ENCODE peak calls at places on chromosomes 7 and 10, in nine cellular contexts. U, O, V, D, I, X, Y, Q and A are unnamed samples. For H3K27me3 and H3K4me1, the result is how much of the 10 kb centered on the place peaks cover.

GRCh38 chr10:6092731-6093130 is 3.9 kb downstream of the RBM17 start:
- DNase-seq in Y (no peak), V (no peak), I (no peak), Q (no peak), U (no peak), X (no peak), D (no peak), O (no peak), A (no peak)

GRCh38 chr7:118870187-118870586 is 645.7 kb downstream of the ANKRD7 start:
- DNase-seq in Y (no peak), O (no peak), I (no peak), V (no peak), Q (no peak), D (no peak), X (no peak), U (no peak), A (no peak)

GRCh38 chr7:104686286-104686685 is 327.7 kb upstream of the KMT2E start:
- DNase-seq in Y (no peak), D (no peak), X (no peak), Q (no peak), V (no peak), U (no peak), O (no peak), I (no peak), A (no peak)

GRCh38 chr7:142807855-142808460 is 37.2 kb downstream of the PRSS2 start:
- DNase-seq in U (no peak), Y (no peak), I (no peak), X (no peak), D (no peak), O (no peak), V (no peak), Q (no peak), A (no peak)

GRCh38 chr7:29053105-29053872 is 93.0 kb downstream of the CPVL start:
- DNase-seq in V (no peak), U (no peak), X (no peak), D (no peak), Q (no peak), Y (no peak), I (no peak), O (no peak), A (no peak)

GRCh38 chr10:104488046-104488832 is 134.6 kb downstream of the CFAP58 start:
- DNase-seq in Y (no peak), X (no peak), V (no peak), D (no peak), I (no peak), Q (no peak), U (no peak), O (no peak), A (no peak)

GRCh38 chr7:130160455-130160854 is 44.8 kb downstream of the TMEM209 start:
- DNase-seq in Q (no peak), I (no peak), U (no peak), Y (no peak), O (no peak), D (no peak), V (no peak), X (no peak), A (no peak)

GRCh38 chr7:120064565-120064964 is 208.4 kb upstream of the KCND2 start:
- DNase-seq in Q (no peak), V (no peak), X (no peak), D (no peak), O (no peak), U (no peak), I (no peak), Y (no peak), A (no peak)

GRCh38 chr7:158887594-158887993 is 31.2 kb downstream of the DYNC2I1 start:
- DNase-seq in Y (no peak), D (no peak), U (no peak), I (no peak), X (no peak), V (no peak), Q (no peak), O (no peak), A (no peak)

GRCh38 chr10:96133135-96133534 is 3.0 kb downstream of the ZNF518A start:
- DNase-seq in O (no peak), Y (no peak), V (no peak), Q (no peak), U (no peak), D (no peak), X (no peak), I (no peak), A (no peak)

GRCh38 chr7:38660427-38661099 is 29.4 kb upstream of the AMPH start:
- DNase-seq in V (no peak), X (peak), O (no peak), D (no peak), Y (peak), U (no peak), Q (peak), I (peak), A (no peak)

GRCh38 chr10:114334301-114334700 is 70.0 kb downstream of the AFAP1L2 start:
- DNase-seq in D (no peak), V (no peak), O (no peak), Y (no peak), X (no peak), Q (no peak), I (no peak), U (no peak), A (no peak)

GRCh38 chr7:100764841-100765240 is 31.4 kb downstream of the ZAN start:
- DNase-seq in Q (no peak), U (no peak), D (no peak), I (no peak), V (no peak), O (no peak), X (no peak), Y (no peak), A (no peak)

GRCh38 chr7:116834815-116835533 is 27.4 kb upstream of the CAPZA2 start:
- DNase-seq in X (peak), V (no peak), Y (peak), I (peak), U (no peak), Q (no peak), O (no peak), D (no peak), A (peak)

GRCh38 chr10:126787201-126787600 is 116.7 kb upstream of the C10orf90 start:
- DNase-seq in O (no peak), Y (no peak), I (no peak), D (no peak), Q (no peak), U (no peak), V (no peak), X (no peak), A (no peak)

GRCh38 chr10:133161486-133162051 is 1.6 kb downstream of the KNDC1 start:
- DNase-seq in I (no peak), U (peak), O (no peak), Y (no peak), X (no peak), Q (peak), V (no peak), D (no peak), A (peak)

GRCh38 chr7:75732764-75733630 is 5.7 kb downstream of the HIP1 start:
- DNase-seq in X (no peak), U (no peak), Y (no peak), O (peak), Q (no peak), D (no peak), V (no peak), I (peak), A (no peak)

GRCh38 chr7:4882742-4883351 is 669 bp downstream of the RADIL start:
- DNase-seq in X (no peak), V (no peak), O (no peak), I (no peak), Q (no peak), U (no peak), D (no peak), Y (no peak), A (no peak)

GRCh38 chr7:50362712-50363282 is 58.3 kb downstream of the IKZF1 start:
- DNase-seq in U (no peak), O (no peak), I (no peak), Y (no peak), Q (no peak), V (no peak), D (no peak), X (no peak), A (no peak)

GRCh38 chr10:58382489-58382995 is 2.7 kb upstream of the TFAM start:
- DNase-seq in O (no peak), D (no peak), Y (no peak), X (no peak), U (no peak), I (no peak), V (no peak), Q (no peak), A (no peak)

GRCh38 chr7:538764-539685 is 19.4 kb upstream of the PDGFA start:
- DNase-seq in Y (no peak), X (no peak), O (no peak), V (no peak), D (no peak), U (peak), I (peak), Q (peak), A (no peak)
- H3K27me3 ChIP-seq in Y (under half), X (under half), O (under half), V (under half), D (under half), U (under half), I (under half), Q (under half), A (under half)

GRCh38 chr7:47807756-47808155 is 140.5 kb downstream of the PKD1L1 start:
- DNase-seq in Y (no peak), O (no peak), V (no peak), Q (no peak), X (no peak), D (no peak), U (no peak), I (no peak), A (no peak)
- TF ChIP-seq CTCF in Y (no peak), O (no peak), V (no peak), Q (no peak), X (no peak), D (no peak), U (peak), I (no peak), A (no peak)

GRCh38 chr7:121198502-121198901 is 130.3 kb upstream of the WNT16 start:
- DNase-seq in I (no peak), V (no peak), U (no peak), X (no peak), Y (peak), D (no peak), O (no peak), Q (no peak), A (no peak)
- H3K4me1 ChIP-seq in I (under half), V (under half), U (under half), X (under half), Y (under half), D (under half), O (under half), Q (under half), A (under half)

GRCh38 chr7:149767068-149767467 is 6.3 kb downstream of the ZNF467 start:
- DNase-seq in V (no peak), X (no peak), Y (no peak), O (no peak), I (no peak), Q (no peak), U (no peak), D (no peak), A (no peak)

GRCh38 chr7:149771199-149771636 is 2.2 kb downstream of the ZNF467 start:
- DNase-seq in V (no peak), O (no peak), D (peak), X (no peak), Q (no peak), U (peak), Y (peak), I (peak), A (no peak)

GRCh38 chr7:149769915-149770314 is 3.5 kb downstream of the ZNF467 start:
- DNase-seq in V (no peak), I (no peak), Y (no peak), D (no peak), O (no peak), X (no peak), Q (no peak), U (no peak), A (no peak)

GRCh38 chr7:149770728-149771127 is 2.7 kb downstream of the ZNF467 start:
- DNase-seq in D (no peak), V (no peak), U (no peak), X (no peak), I (no peak), Y (no peak), Q (no peak), O (no peak), A (no peak)

GRCh38 chr7:149768931-149769330 is 4.5 kb downstream of the ZNF467 start:
- DNase-seq in V (no peak), Q (no peak), I (no peak), Y (no peak), O (no peak), D (no peak), U (no peak), X (no peak), A (no peak)
- H3K27me3 ChIP-seq in V (under half), Q (under half), I (half or more), Y (under half), O (under half), D (under half), U (under half), X (under half), A (under half)

DNA sequence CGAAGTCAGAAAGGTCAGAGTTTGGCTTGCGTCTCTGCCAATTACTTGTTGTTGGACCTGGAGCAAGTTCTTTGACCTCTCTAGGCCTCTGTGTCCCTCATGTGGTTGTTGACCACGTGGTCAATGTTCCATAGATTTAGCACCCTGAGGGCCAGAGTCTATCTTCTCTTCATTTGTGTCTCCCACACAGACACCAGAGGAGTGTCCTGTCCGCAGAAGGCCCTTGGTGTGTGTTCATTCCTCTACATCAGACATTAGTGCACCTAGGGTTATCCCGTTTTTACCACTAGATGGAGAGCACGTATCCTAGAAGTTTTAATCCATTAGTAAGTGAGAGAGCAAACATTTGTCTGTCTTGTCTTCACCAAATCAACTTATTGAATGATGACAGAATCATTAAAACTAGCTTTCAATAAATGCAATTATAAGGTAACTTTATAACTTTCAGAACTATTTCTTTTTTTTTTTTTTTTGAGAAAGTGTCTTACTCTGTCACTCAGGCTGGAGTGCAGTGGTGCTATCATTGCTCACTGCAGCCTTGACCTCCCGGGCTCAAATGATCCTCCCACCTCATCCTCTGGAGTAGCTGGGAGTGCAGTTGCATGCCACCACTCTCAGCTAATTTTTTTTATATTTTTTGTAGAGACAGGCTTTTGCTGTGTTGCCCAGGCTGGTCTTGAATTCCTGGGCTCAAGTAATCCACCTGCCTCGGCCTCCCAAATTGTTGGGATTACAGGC is 122.5 kb upstream of the ANKRD1 start:
- DNase-seq in X (peak), D (no peak), Y (no peak), O (no peak), V (no peak), I (peak), U (no peak), Q (no peak), A (no peak)
- TF ChIP-seq CTCF in X (peak), D (no peak), Y (peak), O (peak), V (peak), I (peak), U (peak), Q (peak), A (peak)

GRCh38 chr7:155804897-155805825 is 7.1 kb downstream of the SHH start:
- DNase-seq in O (no peak), X (peak), D (no peak), U (peak), V (no peak), I (peak), Q (peak), Y (peak), A (peak)
- H3K4me1 ChIP-seq in O (half or more), X (under half), D (under half), U (under half), V (under half), I (under half), Q (half or more), Y (half or more), A (under half)

GRCh38 chr10:71077143-71077581 is 135.2 kb upstream of the UNC5B start:
- DNase-seq in V (no peak), Y (no peak), D (no peak), U (peak), I (no peak), Q (no peak), X (peak), O (peak), A (no peak)
- H3K27me3 ChIP-seq in V (under half), Y (under half), D (under half), U (under half), I (under half), Q (under half), X (under half), O (under half), A (under half)

GRCh38 chr10:99560277-99561126 is 27.8 kb downstream of the NKX2-3 start:
- DNase-seq in Y (peak), O (no peak), U (no peak), V (no peak), Q (no peak), I (peak), D (peak), X (peak), A (no peak)
- TF ChIP-seq CTCF in Y (peak), O (peak), U (peak), V (peak), Q (peak), I (peak), D (no peak), X (peak), A (peak)